ENCODE peak calls at places on chromosomes 6 and 20, in nine cellular contexts. Y is CD4-positive, alpha-beta T cell; H is kidney; M is C1 segment of cervical spinal cord; N is NCI-H1417; Z is stimulated activated CD4-positive, alpha-beta T cell treated with anti-CD3 and anti-CD28 coated beads, Interleukin-1b, Interleukin-23, amount 100 ng/mL, for 4 hours; F is cardiac muscle cell; V is iPS-NIHi11; J is astrocyte of the spinal cord. I is an unnamed sample.

GRCh38 chr6:42720739-42721138 is 1.7 kb downstream of the PRPH2 start:
- DNase-seq in Z (no peak), F (no peak), J (peak; percentile 39), N (no peak), Y (no peak), M (no peak), V (no peak), H (no peak), I (no peak)

GRCh38 chr6:53358440-53359087 is 9.8 kb upstream of the ELOVL5 start:
- DNase-seq in F (peak; percentile 12), M (no peak), H (no peak), Y (no peak), J (no peak), N (no peak), V (no peak), Z (no peak), I (peak; percentile 42)

GRCh38 chr6:107786709-107787588 is 37.2 kb downstream of the SCML4 start:
- DNase-seq in F (peak; percentile 39), J (no peak), Y (no peak), Z (no peak), M (no peak), N (no peak), V (no peak), H (no peak), I (no peak)

GRCh38 chr6:48036316-48036715 is 74.7 kb downstream of the PTCHD4 start:
- DNase-seq in N (no peak), V (no peak), J (peak; percentile 57), Y (no peak), M (no peak), F (no peak), Z (no peak), H (no peak), I (no peak)

GRCh38 chr20:38261054-38261390 is 487 bp upstream of the KIAA1755 start:
- DNase-seq in Z (no peak), M (no peak), N (peak; percentile 27), H (no peak), F (no peak), J (no peak), Y (no peak), V (no peak), I (no peak)

GRCh38 chr6:46323312-46323965 is 152.7 kb upstream of the ENPP5 start:
- DNase-seq in F (no peak), J (peak; percentile 86), Y (no peak), H (no peak), M (no peak), N (no peak), Z (no peak), V (no peak), I (no peak)

GRCh38 chr6:42318485-42318884 is 100.8 kb upstream of the MRPS10 start:
- DNase-seq in V (no peak), Z (no peak), H (no peak), J (no peak), Y (no peak), F (no peak), N (no peak), M (no peak), I (no peak)

GRCh38 chr6:21279619-21280018 is 313.9 kb upstream of the SOX4 start:
- DNase-seq in M (no peak), Y (no peak), F (no peak), H (no peak), J (no peak), V (no peak), Z (no peak), N (no peak), I (no peak)

GRCh38 chr6:26502169-26502568 is 2.1 kb downstream of the BTN1A1 start:
- DNase-seq in H (no peak), V (no peak), Z (no peak), M (no peak), Y (no peak), N (no peak), J (no peak), F (no peak), I (no peak)

I was measured in HT-29.